ENCODE peak calls at places on chromosomes 1 and 21, in nine cellular contexts. I is HCT116; J is activated T-helper 1 cell treated with anti-CD3 and anti-CD28 coated beads, Interleukin-2, amount 50 U/mL, for 16 hours; R is T-helper 9 cell; A is stimulated activated CD8-positive, alpha-beta memory T cell treated with anti-CD3 and anti-CD28 coated beads, Interleukin-4, amount 100 ng/mL, for 1 hour; V is hepatic stellate cell; B is GDM1; Z is non-pigmented ciliary epithelial cell; F is heart left ventricle. N is an unnamed sample.

GRCh38 chr1:207897188-207897587 is 13.7 kb downstream of the CD34 start:
- DNase-seq in I (no peak), F (no peak), V (no peak), Z (no peak), B (no peak), A (no peak), J (no peak), R (no peak), N (no peak)

GRCh38 chr1:34360574-34360973 is 183.9 kb downstream of the C1orf94 start:
- DNase-seq in I (no peak), B (no peak), J (no peak), F (no peak), Z (no peak), R (no peak), A (no peak), V (no peak), N (no peak)

GRCh38 chr1:233361876-233362275 is 34.4 kb downstream of the MAP3K21 start:
- DNase-seq in V (no peak), F (no peak), R (no peak), I (no peak), A (no peak), Z (no peak), J (no peak), B (no peak), N (no peak)

GRCh38 chr1:223670458-223671159 is 5.1 kb upstream of the CAPN8 start:
- DNase-seq in B (no peak), J (no peak), F (no peak), V (peak; percentile 19), Z (no peak), I (peak; percentile 36), A (no peak), R (no peak), N (peak; percentile 62)

GRCh38 chr1:50423670-50424000 is 392 bp upstream of the DMRTA2 start:
- DNase-seq in A (no peak), R (no peak), Z (no peak), B (no peak), I (no peak), F (peak; percentile 40), V (peak; percentile 30), J (no peak), N (no peak)

GRCh38 chr1:226110249-226111108 is 48.0 kb downstream of the H3-3A start:
- DNase-seq in B (peak; percentile 34), A (peak; percentile 41), I (no peak), R (peak; percentile 45), Z (no peak), V (peak; percentile 82), F (peak; percentile 88), J (peak; percentile 41), N (peak; percentile 91)

GRCh38 chr1:197268012-197268411 is at the start of gene CRB1:
- DNase-seq in I (no peak), Z (no peak), J (no peak), A (no peak), R (no peak), B (no peak), F (no peak), V (peak; percentile 0), N (no peak)

GRCh38 chr1:2588661-2589330 is 2.2 kb downstream of the PRXL2B start:
- DNase-seq in I (no peak), B (no peak), V (no peak), J (no peak), Z (no peak), A (no peak), R (no peak), F (peak; percentile 64), N (no peak)

GRCh38 chr21:16634522-16634914 is 878.3 kb upstream of the CXADR start:
- DNase-seq in R (no peak), V (no peak), I (no peak), F (no peak), B (no peak), A (no peak), Z (no peak), J (no peak), N (no peak)

GRCh38 chr1:53391982-53392381 is 64.1 kb upstream of the LRP8 start:
- DNase-seq in F (no peak), R (no peak), A (no peak), Z (no peak), V (no peak), J (no peak), B (no peak), I (no peak), N (no peak)

GRCh38 chr1:245862812-245863540 is 644.1 kb downstream of the SMYD3 start:
- DNase-seq in J (no peak), F (no peak), V (no peak), I (no peak), A (no peak), B (no peak), R (no peak), Z (no peak), N (no peak)

GRCh38 chr21:39263372-39263771 is 50.1 kb downstream of the BRWD1 start:
- DNase-seq in B (no peak), R (no peak), F (no peak), J (no peak), I (peak; percentile 13), V (no peak), A (no peak), Z (no peak), N (no peak)

GRCh38 chr1:113780363-113781146 is 21.3 kb upstream of the PHTF1 start:
- DNase-seq in V (no peak), R (no peak), J (no peak), A (no peak), I (no peak), Z (peak; percentile 30), B (no peak), F (no peak), N (no peak)

GRCh38 chr1:172775598-172776570 is 117.0 kb downstream of the FASLG start:
- DNase-seq in R (no peak), V (no peak), A (no peak), F (no peak), Z (no peak), J (no peak), I (no peak), B (no peak), N (no peak)

GRCh38 chr1:23273450-23274133 is 56.3 kb upstream of the HTR1D start:
- DNase-seq in J (no peak), V (peak; percentile 60), B (no peak), I (peak; percentile 6), R (no peak), A (no peak), F (no peak), Z (peak; percentile 56), N (no peak)

GRCh38 chr21:44766014-44766817 is 35.4 kb downstream of the UBE2G2 start:
- DNase-seq in R (no peak), B (no peak), A (no peak), Z (no peak), V (no peak), I (no peak), J (no peak), F (peak; percentile 32), N (no peak)

N was measured in K562.